ENCODE peak calls at places on chromosomes 11 and 22, in five cellular contexts. X is left colon, K is dorsolateral prefrontal cortex, R is colonic mucosa, J is AG20443. B is an unnamed sample.

GRCh38 chr11:124970925-124971324 is 16.9 kb downstream of the CCDC15 start:
- DNase-seq in X (no peak), K (no peak), R (no peak), J (peak; percentile 22), B (peak; percentile 16)

GRCh38 chr11:123797065-123797940 is 8.8 kb downstream of the OR6M1 start:
- DNase-seq in X (no peak), K (no peak), R (peak; percentile 24), J (no peak), B (no peak)

GRCh38 chr22:21981874-21982273 is 713 bp downstream of the TOP3B start:
- DNase-seq in X (no peak), K (no peak), R (no peak), J (no peak), B (no peak)

GRCh38 chr22:46122511-46122971 is 27.8 kb upstream of the PPARA start:
- DNase-seq in X (peak; percentile 82), K (peak; percentile 69), R (peak; percentile 82), J (peak; percentile 89), B (peak; percentile 91)

GRCh38 chr22:20430641-20431519 is 6.7 kb downstream of the SCARF2 start:
- DNase-seq in X (peak; percentile 69), K (no peak), R (peak; percentile 40), J (peak; percentile 64), B (no peak)

GRCh38 chr11:108508653-108509593 is 10.7 kb upstream of the POGLUT3 start:
- DNase-seq in X (no peak), K (no peak), R (no peak), J (no peak), B (no peak)

GRCh38 chr11:62512961-62513360 is 33.6 kb downstream of the AHNAK start:
- DNase-seq in X (no peak), K (no peak), R (no peak), J (no peak), B (no peak)

GRCh38 chr11:121451178-121451981 is 734 bp upstream of the SORL1 start:
- DNase-seq in X (peak; percentile 84), K (no peak), R (peak; percentile 81), J (no peak), B (no peak)

GRCh38 chr11:1260620-1261019 is 37.8 kb downstream of the MUC5B start:
- DNase-seq in X (no peak), K (no peak), R (no peak), J (no peak), B (no peak)

GRCh38 chr11:122642472-122642922 is 13.0 kb upstream of the UBASH3B start:
- DNase-seq in X (no peak), K (no peak), R (no peak), J (peak; percentile 79), B (peak; percentile 83)

GRCh38 chr11:6735306-6735705 is 36.5 kb downstream of the OR2AG2 start:
- DNase-seq in X (no peak), K (no peak), R (no peak), J (peak; percentile 16), B (no peak)

GRCh38 chr11:130124096-130124495 is 35.5 kb upstream of the ST14 start:
- DNase-seq in X (no peak), K (peak; percentile 40), R (no peak), J (peak; percentile 87), B (peak; percentile 87)

GRCh38 chr11:66676279-66676919 is 1.3 kb downstream of the RBM4B start:
- DNase-seq in X (no peak), K (no peak), R (no peak), J (no peak), B (no peak)

GRCh38 chr22:39664485-39665200 is 94.1 kb downstream of the CACNA1I start:
- DNase-seq in X (peak; percentile 30), K (no peak), R (peak; percentile 60), J (no peak), B (no peak)

GRCh38 chr22:29780781-29781676 is 13.9 kb downstream of the UQCR10 start:
- DNase-seq in X (no peak), K (peak; percentile 41), R (no peak), J (peak; percentile 92), B (peak; percentile 90)

GRCh38 chr11:76835030-76835429 is 25.7 kb upstream of the ACER3 start:
- DNase-seq in X (no peak), K (no peak), R (peak; percentile 16), J (no peak), B (no peak)

GRCh38 chr22:50217543-50218152 is 16.8 kb downstream of the SELENOO start:
- DNase-seq in X (no peak), K (no peak), R (no peak), J (no peak), B (no peak)

GRCh38 chr11:47376183-47376542 is 2.2 kb downstream of the SPI1 start:
- DNase-seq in X (no peak), K (no peak), R (no peak), J (no peak), B (no peak)

GRCh38 chr11:15629690-15630321 is 515.1 kb downstream of the INSC start:
- DNase-seq in X (peak; percentile 79), K (no peak), R (peak; percentile 65), J (no peak), B (no peak)

GRCh38 chr22:37161442-37161841 is 11.7 kb upstream of the IL2RB start:
- DNase-seq in X (no peak), K (no peak), R (no peak), J (no peak), B (no peak)

GRCh38 chr11:64885367-64886286 is 7.2 kb upstream of the EHD1 start:
- DNase-seq in X (no peak), K (no peak), R (peak; percentile 37), J (no peak), B (no peak)

B was measured in GM03348.